ENCODE peak calls at places on chromosomes 4 and X, in five cellular contexts. T is GM12878, R is ovary, I is aorta, Q is upper lobe of left lung. H is an unnamed sample. For H3K27me3, the result is how much of the 10 kb centered on the place peaks cover.

GRCh38 chrX:128739539-128739938 is 687.3 kb upstream of the ACTRT1 start:
- DNase-seq in T (no peak), R (no peak), I (no peak), Q (no peak), H (no peak)

GRCh38 chr4:3712936-3713335 is 53.2 kb upstream of the ADRA2C start:
- DNase-seq in T (no peak), R (no peak), I (peak), Q (no peak), H (no peak)

GRCh38 chrX:49976682-49977197 is 54.3 kb downstream of the CLCN5 start:
- DNase-seq in T (no peak), R (no peak), I (no peak), Q (no peak), H (no peak)

GRCh38 chr4:70544279-70544870 is 26.0 kb downstream of the AMTN start:
- DNase-seq in T (no peak), R (no peak), I (no peak), Q (no peak), H (no peak)

GRCh38 chr4:180827193-180827592 is 1416.0 kb upstream of the TENM3 start:
- DNase-seq in T (no peak), R (peak), I (no peak), Q (no peak), H (no peak)

GRCh38 chr4:117796677-117797076 is 237.6 kb upstream of the NDST3 start:
- DNase-seq in T (no peak), R (no peak), I (no peak), Q (no peak), H (no peak)

GRCh38 chr4:76585897-76586360 is 150.9 kb downstream of the SHROOM3 start:
- DNase-seq in T (no peak), R (peak), I (peak), Q (peak), H (peak)

GRCh38 chrX:14927391-14927790 is 54.2 kb downstream of the MOSPD2 start:
- DNase-seq in T (no peak), R (no peak), I (no peak), Q (no peak), H (no peak)

GRCh38 chr4:121551271-121551670 is 145.5 kb downstream of the ANXA5 start:
- DNase-seq in T (no peak), R (no peak), I (no peak), Q (no peak), H (no peak)

GRCh38 chr4:114964016-114964415 is 149.4 kb downstream of the NDST4 start:
- DNase-seq in T (no peak), R (no peak), I (no peak), Q (no peak), H (no peak)

GRCh38 chrX:13579696-13580095 is 10.3 kb downstream of the EGFL6 start:
- DNase-seq in T (no peak), R (no peak), I (no peak), Q (no peak), H (no peak)

GRCh38 chr4:69689530-69690111 is 36.6 kb upstream of the UGT2A1 start:
- DNase-seq in T (no peak), R (no peak), I (no peak), Q (no peak), H (no peak)

GRCh38 chrX:13165747-13166146 is 121.3 kb upstream of the FAM9C start:
- DNase-seq in T (no peak), R (no peak), I (no peak), Q (no peak), H (no peak)

GRCh38 chrX:104324871-104325585 is 70.3 kb upstream of the ESX1 start:
- DNase-seq in T (no peak), R (no peak), I (no peak), Q (no peak), H (no peak)

GRCh38 chrX:129641941-129642340 is 12.8 kb downstream of the APLN start:
- DNase-seq in T (no peak), R (no peak), I (peak), Q (no peak), H (no peak)

GRCh38 chrX:72714471-72714916 is 388 bp upstream of the PHKA1 start:
- DNase-seq in T (no peak), R (peak), I (peak), Q (peak), H (peak)

GRCh38 chr4:139768913-139769312 is 103.3 kb downstream of the MGST2 start:
- DNase-seq in T (no peak), R (no peak), I (no peak), Q (no peak), H (peak)

GRCh38 chr4:154361450-154361849 is 130.1 kb downstream of the DCHS2 start:
- DNase-seq in T (no peak), R (no peak), I (no peak), Q (no peak), H (no peak)

GRCh38 chr4:76811604-76812412 is 86.1 kb downstream of the SOWAHB start:
- DNase-seq in T (no peak), R (peak), I (no peak), Q (no peak), H (no peak)

GRCh38 chr4:173018446-173018845 is 150.2 kb upstream of the GALNT7 start:
- DNase-seq in T (no peak), R (no peak), I (no peak), Q (no peak), H (no peak)

GRCh38 chr4:53432528-53433424 is 55.3 kb downstream of the FIP1L1 start:
- DNase-seq in T (no peak), R (no peak), I (no peak), Q (no peak), H (no peak)

GRCh38 chrX:5236096-5236495 is 992.6 kb downstream of the NLGN4X start:
- DNase-seq in T (no peak), R (no peak), I (no peak), Q (peak), H (no peak)

GRCh38 chrX:109537324-109537665 is 651 bp downstream of the NXT2 start:
- DNase-seq in T (no peak), R (no peak), I (no peak), Q (peak), H (peak)

GRCh38 chr4:184476660-184477059 is 2.3 kb upstream of the IRF2 start:
- DNase-seq in T (no peak), R (no peak), I (no peak), Q (no peak), H (no peak)
- H3K4me3 ChIP-seq in T (peak), R (no peak), I (no peak), Q (no peak), H (no peak)

GRCh38 chrX:154505726-154506125 is 10.3 kb downstream of the FAM3A start:
- DNase-seq in T (no peak), R (no peak), I (no peak), Q (no peak), H (no peak)
- H3K27me3 ChIP-seq in T (under half), R (under half), I (under half), Q (under half), H (under half)

DNA sequence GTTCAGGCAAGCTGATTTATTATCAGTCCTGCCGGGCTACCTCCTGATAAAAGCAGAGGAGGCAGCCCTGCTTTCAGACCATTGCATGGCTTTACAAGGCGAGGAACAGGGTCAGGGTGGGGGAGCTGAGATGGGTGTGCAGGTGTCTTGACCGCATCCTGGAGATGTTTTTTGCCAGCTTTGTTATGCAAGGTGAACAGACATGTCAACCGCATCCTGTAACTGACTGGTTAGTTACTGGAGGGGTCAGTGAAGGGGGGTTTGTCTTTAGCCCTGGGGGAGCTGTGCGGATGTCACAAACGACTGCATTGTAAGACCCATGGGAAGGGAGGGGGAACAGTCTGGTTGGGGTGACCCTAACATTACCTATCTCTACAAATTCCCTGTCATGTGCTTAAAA is 10.0 kb downstream of the ADAM29 start:
- DNase-seq in T (peak), R (no peak), I (no peak), Q (no peak), H (no peak)
- H3K4me3 ChIP-seq in T (no peak), R (no peak), I (no peak), Q (no peak), H (no peak)

GRCh38 chrX:17719651-17720050 is 17.6 kb upstream of the SCML1 start:
- DNase-seq in T (no peak), R (no peak), I (no peak), Q (no peak), H (no peak)

GRCh38 chrX:17725176-17725575 is 12.1 kb upstream of the SCML1 start:
- DNase-seq in T (no peak), R (no peak), I (no peak), Q (no peak), H (no peak)
- H3K27me3 ChIP-seq in T (under half), R (under half), I (under half), Q (under half), H (under half)

GRCh38 chr4:101211146-101211553 is 136.2 kb downstream of the PPP3CA start:
- DNase-seq in T (no peak), R (no peak), I (no peak), Q (no peak), H (no peak)
- H3K4me3 ChIP-seq in T (no peak), R (no peak), I (no peak), Q (no peak), H (no peak)

GRCh38 chrX:23745786-23746185 is 2.7 kb upstream of the ACOT9 start:
- DNase-seq in T (no peak), R (no peak), I (no peak), Q (no peak), H (no peak)
- H3K27me3 ChIP-seq in T (under half), R (under half), I (under half), Q (under half), H (under half)

H was measured in right atrium auricular region.